ENCODE peak calls at places on chromosomes 5 and 9, in eight cellular contexts. C, W, L, K, B, R, D and Y are unnamed samples.

GRCh38 chr5:131042021-131042789 is 122.9 kb downstream of the HINT1 start:
- DNase-seq in C (no peak), W (no peak), B (no peak), R (no peak), L (no peak), K (no peak), D (no peak), Y (no peak)

GRCh38 chr9:93910598-93910997 is 44.6 kb downstream of the BARX1 start:
- DNase-seq in R (no peak), W (no peak), C (no peak), L (no peak), K (no peak), D (no peak), B (no peak), Y (no peak)

GRCh38 chr5:139037732-139038131 is 160.4 kb downstream of the SIL1 start:
- DNase-seq in W (no peak), L (no peak), D (no peak), C (no peak), B (no peak), K (no peak), R (no peak), Y (no peak)

GRCh38 chr5:105034335-105034734 is 1471.7 kb upstream of the NUDT12 start:
- DNase-seq in B (no peak), K (no peak), W (no peak), C (no peak), L (no peak), R (no peak), D (no peak), Y (no peak)

GRCh38 chr5:77791356-77791755 is 15.2 kb upstream of the TBCA start:
- DNase-seq in D (no peak), W (no peak), R (no peak), B (no peak), C (no peak), K (no peak), L (no peak), Y (no peak)

GRCh38 chr5:132265336-132266030 is 8.0 kb downstream of the PDLIM4 start:
- DNase-seq in B (peak; percentile 96), C (peak; percentile 91), L (no peak), W (peak; percentile 87), K (peak; percentile 97), D (no peak), R (no peak), Y (peak; percentile 94)

GRCh38 chr5:169350016-169350415 is 49.1 kb upstream of the SLIT3 start:
- DNase-seq in D (no peak), K (peak; percentile 85), R (no peak), W (no peak), B (peak; percentile 60), L (no peak), C (no peak), Y (peak; percentile 37)

GRCh38 chr9:84137968-84138367 is 157.4 kb downstream of the RMI1 start:
- DNase-seq in K (no peak), B (no peak), R (no peak), D (no peak), W (no peak), L (no peak), C (no peak), Y (no peak)

GRCh38 chr9:134932656-134933055 is 14.9 kb upstream of the FCN1 start:
- DNase-seq in R (no peak), L (no peak), W (no peak), B (no peak), K (no peak), D (no peak), C (no peak), Y (no peak)

GRCh38 chr9:125974705-125975104 is 227.5 kb downstream of the PBX3 start:
- DNase-seq in C (no peak), K (no peak), W (no peak), B (no peak), L (no peak), R (no peak), D (no peak), Y (no peak)

GRCh38 chr9:37617837-37618236 is 25.4 kb upstream of the TOMM5 start:
- DNase-seq in B (peak; percentile 79), L (no peak), K (peak; percentile 64), D (no peak), C (no peak), W (no peak), R (no peak), Y (peak; percentile 61)

GRCh38 chr5:53642006-53642405 is 81.6 kb downstream of the NDUFS4 start:
- DNase-seq in D (no peak), K (peak; percentile 62), B (peak; percentile 18), L (no peak), R (no peak), C (no peak), W (peak; percentile 27), Y (peak; percentile 4)

GRCh38 chr9:114621975-114622609 is 11.0 kb downstream of the TMEM268 start:
- DNase-seq in K (peak; percentile 81), C (no peak), L (no peak), W (no peak), R (no peak), B (peak; percentile 87), D (no peak), Y (peak; percentile 72)

GRCh38 chr5:55694152-55694830 is 17.8 kb downstream of the SLC38A9 start:
- DNase-seq in L (no peak), R (no peak), K (peak; percentile 62), D (no peak), C (no peak), W (peak; percentile 42), B (peak; percentile 20), Y (no peak)

GRCh38 chr9:86252870-86253269 is 6.6 kb downstream of the C9orf153 start:
- DNase-seq in R (no peak), C (no peak), L (no peak), B (no peak), D (no peak), K (no peak), W (no peak), Y (no peak)

GRCh38 chr9:127595606-127596005 is 16.5 kb upstream of the STXBP1 start:
- DNase-seq in K (no peak), L (no peak), B (no peak), D (no peak), W (no peak), R (no peak), C (no peak), Y (no peak)

GRCh38 chr5:79200573-79201183 is 35.3 kb upstream of the JMY start:
- DNase-seq in B (peak; percentile 14), L (no peak), R (no peak), C (no peak), K (no peak), D (no peak), W (no peak), Y (peak; percentile 36)

GRCh38 chr5:53558966-53559365 is 1.5 kb upstream of the NDUFS4 start:
- DNase-seq in C (no peak), D (no peak), K (no peak), L (no peak), B (no peak), W (no peak), R (no peak), Y (no peak)

GRCh38 chr9:75892168-75892901 is 1.9 kb downstream of the PCSK5 start:
- DNase-seq in C (peak; percentile 71), W (peak; percentile 25), R (no peak), L (no peak), K (no peak), D (peak; percentile 10), B (no peak), Y (peak; percentile 8)

GRCh38 chr5:176679365-176680225 is 32.3 kb downstream of the TSPAN17 start:
- DNase-seq in K (no peak), C (no peak), L (no peak), D (no peak), W (no peak), B (no peak), R (no peak), Y (no peak)

GRCh38 chr9:92547356-92547755 is 11.6 kb upstream of the ECM2 start:
- DNase-seq in L (no peak), K (peak; percentile 73), R (no peak), C (no peak), B (peak; percentile 8), D (no peak), W (no peak), Y (no peak)

GRCh38 chr5:12592228-12592627 is 688.0 kb upstream of the CTNND2 start:
- DNase-seq in L (no peak), D (no peak), W (no peak), K (no peak), B (no peak), C (no peak), R (no peak), Y (no peak)

GRCh38 chr9:93686127-93686879 is 109.9 kb downstream of the PHF2 start:
- DNase-seq in R (no peak), K (no peak), D (no peak), W (no peak), L (no peak), C (no peak), B (no peak), Y (no peak)

GRCh38 chr5:79845448-79846197 is 145.4 kb downstream of the MTX3 start:
- DNase-seq in C (no peak), D (no peak), L (no peak), B (peak; percentile 88), K (peak; percentile 94), R (no peak), W (no peak), Y (peak; percentile 71)

GRCh38 chr5:80667384-80667783 is 12.6 kb upstream of the DHFR start:
- DNase-seq in W (no peak), L (no peak), C (no peak), D (no peak), R (no peak), B (no peak), K (no peak), Y (no peak)

GRCh38 chr5:58069846-58070245 is 390.0 kb downstream of the PLK2 start:
- DNase-seq in D (no peak), B (no peak), L (no peak), W (peak; percentile 37), K (no peak), C (no peak), R (no peak), Y (no peak)

GRCh38 chr5:137308311-137308710 is 190.8 kb downstream of the SPOCK1 start:
- DNase-seq in D (no peak), B (no peak), K (no peak), W (no peak), L (no peak), R (no peak), C (no peak), Y (no peak)

GRCh38 chr5:177332896-177333260 is 18.6 kb downstream of the LMAN2 start:
- DNase-seq in K (no peak), B (no peak), R (no peak), C (no peak), D (no peak), W (no peak), L (no peak), Y (no peak)